ENCODE peak calls at places on chromosomes 3 and 15, in nine cellular contexts. T is colonic mucosa, C is tibial nerve, N is HCT116, F is esophagus squamous epithelium, Z is pancreas, Q is SJSA1, D is astrocyte, X is body of pancreas. P is an unnamed sample. For H3K9me3 and H3K4me1, the result is how much of the 10 kb centered on the place peaks cover.

GRCh38 chr3:126476166-126476975 is 680 bp upstream of the ZXDC start:
- DNase-seq in F (peak), Q (peak), D (peak), N (peak), C (peak), T (peak), X (peak), Z (peak), P (peak)

GRCh38 chr15:42843699-42844098 is 76.9 kb downstream of the TTBK2 start:
- DNase-seq in Z (no peak), D (no peak), C (no peak), Q (no peak), F (no peak), X (no peak), N (no peak), T (no peak), P (no peak)

GRCh38 chr3:40534283-40534682 is 9.5 kb downstream of the ZNF621 start:
- DNase-seq in D (no peak), Z (no peak), T (no peak), X (no peak), Q (no peak), F (no peak), C (no peak), N (no peak), P (no peak)

GRCh38 chr15:99438691-99439523 is 126.9 kb upstream of the MEF2A start:
- DNase-seq in D (no peak), Q (no peak), T (no peak), N (no peak), F (no peak), C (no peak), X (peak), Z (no peak), P (no peak)

GRCh38 chr15:44163370-44163769 is 31.7 kb downstream of the FRMD5 start:
- DNase-seq in X (no peak), N (no peak), C (no peak), Z (no peak), D (peak), T (no peak), F (no peak), Q (no peak), P (no peak)

GRCh38 chr3:44584646-44585501 is at the start of gene ZNF660:
- DNase-seq in Z (peak), T (peak), Q (peak), X (peak), C (peak), N (no peak), F (no peak), D (peak), P (peak)

GRCh38 chr3:30964612-30965011 is 70.2 kb upstream of the GADL1 start:
- DNase-seq in N (no peak), X (no peak), D (no peak), Q (no peak), Z (no peak), F (no peak), T (no peak), C (no peak), P (no peak)

GRCh38 chr3:34626699-34627098 is 828.3 kb downstream of the PDCD6IP start:
- DNase-seq in T (no peak), Q (no peak), C (no peak), D (no peak), Z (no peak), F (no peak), X (no peak), N (no peak), P (no peak)

GRCh38 chr15:97995881-97996603 is 35.5 kb downstream of the ARRDC4 start:
- DNase-seq in D (no peak), Z (no peak), T (peak), Q (no peak), F (no peak), C (no peak), X (peak), N (no peak), P (no peak)

GRCh38 chr15:48536681-48537091 is 108.8 kb downstream of the FBN1 start:
- DNase-seq in F (no peak), Q (no peak), X (no peak), D (peak), T (no peak), Z (no peak), N (no peak), C (no peak), P (no peak)

GRCh38 chr3:190432216-190432615 is 17.5 kb downstream of the TMEM207 start:
- DNase-seq in X (no peak), N (no peak), Q (peak), T (no peak), F (no peak), C (no peak), Z (no peak), D (peak), P (no peak)

GRCh38 chr3:153897025-153897723 is 224.0 kb upstream of the ARHGEF26 start:
- DNase-seq in D (no peak), X (no peak), F (no peak), T (no peak), Q (no peak), C (no peak), N (no peak), Z (no peak), P (no peak)

GRCh38 chr3:177641206-177641605 is 443.9 kb upstream of the TBL1XR1 start:
- DNase-seq in T (no peak), Z (no peak), F (no peak), N (no peak), X (no peak), C (no peak), D (no peak), Q (no peak), P (no peak)

GRCh38 chr15:27587810-27588209 is 511.3 kb downstream of the OCA2 start:
- DNase-seq in X (no peak), D (no peak), T (no peak), N (no peak), Q (no peak), Z (no peak), C (no peak), F (no peak), P (no peak)

GRCh38 chr15:71471347-71471746 is 339.0 kb upstream of the NR2E3 start:
- DNase-seq in N (no peak), X (no peak), C (no peak), D (no peak), T (no peak), Z (no peak), Q (no peak), F (no peak), P (no peak)

GRCh38 chr3:72015463-72015862 is 230.5 kb upstream of the PROK2 start:
- DNase-seq in C (no peak), F (no peak), Z (no peak), D (no peak), Q (no peak), T (no peak), X (no peak), N (no peak), P (no peak)

GRCh38 chr15:22263738-22264137 is 183.4 kb downstream of the OR4M2 start:
- DNase-seq in T (no peak), F (no peak), Q (no peak), D (no peak), X (no peak), C (no peak), Z (no peak), N (no peak), P (no peak)

GRCh38 chr15:44541282-44541958 is 4.5 kb downstream of the EIF3J start:
- DNase-seq in C (no peak), D (peak), Z (no peak), F (no peak), N (no peak), T (no peak), Q (peak), X (no peak), P (no peak)

GRCh38 chr15:71151061-71151460 is 35.8 kb downstream of the THSD4 start:
- DNase-seq in T (no peak), C (no peak), Q (no peak), N (no peak), D (peak), X (no peak), Z (no peak), F (no peak), P (no peak)

GRCh38 chr15:37810381-37810780 is 124.1 kb upstream of the TMCO5A start:
- DNase-seq in T (no peak), N (no peak), Z (no peak), Q (no peak), X (no peak), C (no peak), F (no peak), D (no peak), P (no peak)

GRCh38 chr3:29642393-29643033 is 361.6 kb downstream of the RBMS3 start:
- DNase-seq in X (no peak), D (peak), Z (no peak), T (peak), F (no peak), C (no peak), N (no peak), Q (peak), P (no peak)

GRCh38 chr3:155382396-155383042 is 89.0 kb upstream of the STRIT1 start:
- DNase-seq in C (peak), Z (peak), D (peak), T (peak), F (no peak), Q (peak), N (peak), X (peak), P (peak)

GRCh38 chr3:110069641-110070538 is 732.5 kb upstream of the DPPA4 start:
- DNase-seq in X (no peak), C (no peak), Q (no peak), D (peak), F (no peak), N (no peak), T (no peak), Z (no peak), P (no peak)

GRCh38 chr3:98692787-98693473 is 70.2 kb upstream of the ST3GAL6 start:
- DNase-seq in T (no peak), C (no peak), Q (no peak), D (no peak), F (no peak), Z (no peak), X (no peak), N (no peak), P (no peak)

GRCh38 chr15:81182746-81183402 is 13.8 kb upstream of the IL16 start:
- DNase-seq in N (no peak), D (no peak), F (no peak), T (no peak), Z (no peak), C (no peak), Q (no peak), X (no peak), P (no peak)

GRCh38 chr3:126649556-126650092 is 5.3 kb downstream of the TXNRD3 start:
- DNase-seq in C (no peak), Q (no peak), Z (no peak), X (no peak), D (no peak), T (no peak), N (no peak), F (no peak), P (no peak)

GRCh38 chr15:85564686-85565085 is 184.3 kb downstream of the AKAP13 start:
- DNase-seq in T (no peak), F (no peak), X (no peak), D (no peak), C (no peak), Z (no peak), N (no peak), Q (no peak), P (no peak)

GRCh38 chr3:8964436-8965370 is 1.4 kb upstream of the RAD18 start:
- DNase-seq in X (no peak), Q (peak), N (peak), C (no peak), F (no peak), Z (no peak), T (peak), D (peak), P (no peak)

GRCh38 chr3:60622349-60622748 is 628.9 kb downstream of the FHIT start:
- DNase-seq in X (no peak), Q (no peak), D (no peak), F (no peak), N (no peak), T (no peak), Z (no peak), C (no peak), P (no peak)

GRCh38 chr15:91853968-91854943 is 748 bp downstream of the SLCO3A1 start:
- DNase-seq in T (peak), N (no peak), Q (peak), D (no peak), F (no peak), X (peak), C (no peak), Z (peak), P (peak)

GRCh38 chr3:20739814-20740213 is 553.8 kb upstream of the SGO1 start:
- DNase-seq in Q (no peak), D (no peak), N (no peak), F (no peak), Z (no peak), T (no peak), C (no peak), X (no peak), P (no peak)

GRCh38 chr3:20741381-20741780 is 555.4 kb upstream of the SGO1 start:
- DNase-seq in D (peak), N (no peak), C (no peak), Z (no peak), F (no peak), Q (no peak), T (no peak), X (no peak), P (no peak)

GRCh38 chr3:20736287-20736686 is 550.3 kb upstream of the SGO1 start:
- DNase-seq in C (no peak), Q (no peak), X (no peak), F (no peak), T (no peak), Z (no peak), D (no peak), N (no peak), P (no peak)
- H3K9me3 ChIP-seq in C (under half), Q (under half), X (under half), F (under half), T (under half), Z (under half), D (under half), N (under half), P (under half)

GRCh38 chr3:185823280-185824044 is 1.4 kb downstream of the IGF2BP2 start:
- DNase-seq in Q (peak), D (no peak), T (peak), C (peak), Z (peak), X (peak), F (no peak), N (no peak), P (peak)

GRCh38 chr3:185824051-185824466 is 783 bp downstream of the IGF2BP2 start:
- DNase-seq in Z (peak), X (peak), C (no peak), T (peak), F (no peak), N (no peak), D (no peak), Q (no peak), P (peak)

GRCh38 chr3:185822957-185823279 is 1.9 kb downstream of the IGF2BP2 start:
- DNase-seq in X (no peak), N (no peak), F (no peak), C (no peak), Z (no peak), Q (no peak), D (no peak), T (no peak), P (no peak)

GRCh38 chr3:185820973-185821758 is 3.7 kb downstream of the IGF2BP2 start:
- DNase-seq in N (no peak), C (no peak), Q (peak), X (no peak), F (no peak), Z (no peak), T (no peak), D (peak), P (no peak)

GRCh38 chr3:185822221-185822956 is 2.5 kb downstream of the IGF2BP2 start:
- DNase-seq in F (no peak), N (no peak), T (no peak), Q (peak), D (peak), Z (no peak), C (no peak), X (no peak), P (no peak)
- H3K4me3 ChIP-seq in F (peak), N (peak), T (peak), Q (peak), D (peak), Z (peak), C (peak), X (no peak), P (peak)

GRCh38 chr15:100922192-100923040 is 3.3 kb downstream of the LRRK1 start:
- DNase-seq in C (no peak), Z (peak), X (no peak), D (no peak), T (no peak), Q (no peak), F (no peak), N (no peak), P (no peak)

GRCh38 chr15:100925480-100925879 is 6.3 kb downstream of the LRRK1 start:
- DNase-seq in F (no peak), X (no peak), D (no peak), Z (no peak), T (peak), C (no peak), N (no peak), Q (no peak), P (no peak)

GRCh38 chr15:100923076-100923475 is 3.9 kb downstream of the LRRK1 start:
- DNase-seq in F (no peak), X (no peak), N (no peak), C (no peak), T (no peak), D (no peak), Q (no peak), Z (peak), P (no peak)

GRCh38 chr15:100924436-100924835 is 5.3 kb downstream of the LRRK1 start:
- DNase-seq in T (peak), C (no peak), Z (peak), X (no peak), F (no peak), D (no peak), Q (no peak), N (no peak), P (no peak)

DNA sequence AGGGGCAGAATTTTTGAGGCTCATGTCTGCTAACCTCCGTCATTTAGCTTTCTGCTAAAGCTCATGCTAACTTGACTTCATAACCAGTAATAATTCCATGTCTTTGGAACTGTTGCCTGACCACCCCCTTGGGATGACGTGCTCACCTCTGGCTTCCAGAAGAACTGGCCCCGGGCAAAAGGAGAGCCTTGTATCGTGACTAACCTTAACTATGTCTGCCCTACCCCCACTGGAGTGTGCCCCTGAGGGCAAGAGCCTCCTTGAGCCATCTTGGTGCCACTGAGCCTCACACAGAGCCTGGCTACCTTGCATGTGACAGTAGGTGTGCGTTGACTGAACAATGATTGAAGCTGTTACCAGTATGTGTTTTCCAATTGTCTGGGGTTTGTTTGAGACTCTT is 4.7 kb downstream of the LRRK1 start:
- DNase-seq in F (no peak), C (no peak), N (no peak), Q (no peak), X (no peak), T (peak), Z (peak), D (no peak), P (no peak)
- H3K4me1 ChIP-seq in F (under half), C (under half), N (under half), Q (under half), X (under half), T (under half), Z (under half), D (under half), P (under half)

DNA sequence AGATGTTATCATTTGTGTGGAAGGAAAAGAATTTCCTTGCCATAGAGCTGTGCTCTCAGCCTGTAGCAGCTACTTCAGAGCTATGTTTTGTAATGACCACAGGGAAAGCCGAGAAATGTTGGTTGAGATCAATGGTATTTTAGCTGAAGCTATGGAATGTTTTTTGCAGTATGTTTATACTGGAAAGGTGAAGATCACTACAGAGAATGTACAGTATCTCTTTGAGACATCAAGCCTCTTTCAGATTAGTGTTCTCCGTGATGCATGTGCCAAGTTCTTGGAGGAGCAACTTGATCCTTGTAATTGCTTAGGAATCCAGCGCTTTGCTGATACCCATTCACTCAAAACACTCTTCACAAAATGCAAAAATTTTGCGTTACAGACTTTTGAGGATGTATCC is 15.1 kb downstream of the KLHL24 start:
- DNase-seq in N (no peak), F (no peak), T (no peak), Q (no peak), D (peak), Z (no peak), X (no peak), C (no peak), P (no peak)
- H3K9me3 ChIP-seq in N (under half), F (under half), T (under half), Q (under half), D (under half), Z (under half), X (under half), C (under half), P (under half)